ENCODE peak calls at places on chromosomes 11 and 22, in four cellular contexts. K, D, O and R are unnamed samples.

GRCh38 chr11:68140496-68141246 is 19.5 kb upstream of the CHKA start:
- DNase-seq in K (peak; percentile 5), D (no peak), O (no peak), R (no peak)

GRCh38 chr11:66139817-66140216 is 69.7 kb downstream of the PACS1 start:
- DNase-seq in K (no peak), D (no peak), O (no peak), R (no peak)

GRCh38 chr11:46560300-46561025 is 33.4 kb downstream of the AMBRA1 start:
- DNase-seq in K (no peak), D (no peak), O (no peak), R (no peak)

GRCh38 chr11:109644158-109644557 is 222.2 kb downstream of the C11orf87 start:
- DNase-seq in K (no peak), D (peak; percentile 43), O (no peak), R (peak; percentile 98)

GRCh38 chr11:10117709-10118341 is 176.2 kb downstream of the SBF2 start:
- DNase-seq in K (no peak), D (no peak), O (no peak), R (no peak)

GRCh38 chr11:108647701-108648527 is 17.0 kb upstream of the DDX10 start:
- DNase-seq in K (peak; percentile 74), D (peak; percentile 85), O (peak; percentile 66), R (peak; percentile 23)

GRCh38 chr11:65444314-65445051 is 21.9 kb downstream of the NEAT1 start:
- DNase-seq in K (peak; percentile 44), D (peak; percentile 64), O (peak; percentile 77), R (no peak)

GRCh38 chr11:61122761-61123160 is 20.5 kb downstream of the CD5 start:
- DNase-seq in K (no peak), D (no peak), O (no peak), R (no peak)

GRCh38 chr11:19934828-19935259 is 222.2 kb downstream of the NAV2 start:
- DNase-seq in K (no peak), D (no peak), O (no peak), R (no peak)

GRCh38 chr11:62555464-62556092 is 9.0 kb upstream of the AHNAK start:
- DNase-seq in K (peak; percentile 84), D (peak; percentile 68), O (peak; percentile 61), R (no peak)

GRCh38 chr11:131748146-131749050 is 378.0 kb downstream of the NTM start:
- DNase-seq in K (no peak), D (peak; percentile 72), O (peak; percentile 55), R (peak; percentile 45)

GRCh38 chr11:95888439-95888838 is 35.5 kb downstream of the MTMR2 start:
- DNase-seq in K (no peak), D (no peak), O (no peak), R (no peak)

GRCh38 chr11:57426754-57427691 is at the start of gene SLC43A3:
- DNase-seq in K (peak; percentile 74), D (peak; percentile 92), O (peak; percentile 85), R (peak; percentile 17)

GRCh38 chr11:78883506-78883905 is 308.8 kb upstream of the NARS2 start:
- DNase-seq in K (no peak), D (no peak), O (no peak), R (no peak)

GRCh38 chr11:8779107-8779506 is 96.5 kb downstream of the RPL27A start:
- DNase-seq in K (no peak), D (no peak), O (no peak), R (no peak)

GRCh38 chr11:77087723-77088225 is 14.9 kb upstream of the OMP start:
- DNase-seq in K (no peak), D (peak; percentile 37), O (no peak), R (no peak)

GRCh38 chr11:121520243-121521144 is 67.7 kb upstream of the SORL1-AS1 start:
- DNase-seq in K (no peak), D (no peak), O (no peak), R (no peak)

GRCh38 chr11:44094260-44094868 is 1.1 kb upstream of the EXT2 start:
- DNase-seq in K (peak; percentile 78), D (peak; percentile 62), O (peak; percentile 77), R (peak; percentile 73)

DNA sequence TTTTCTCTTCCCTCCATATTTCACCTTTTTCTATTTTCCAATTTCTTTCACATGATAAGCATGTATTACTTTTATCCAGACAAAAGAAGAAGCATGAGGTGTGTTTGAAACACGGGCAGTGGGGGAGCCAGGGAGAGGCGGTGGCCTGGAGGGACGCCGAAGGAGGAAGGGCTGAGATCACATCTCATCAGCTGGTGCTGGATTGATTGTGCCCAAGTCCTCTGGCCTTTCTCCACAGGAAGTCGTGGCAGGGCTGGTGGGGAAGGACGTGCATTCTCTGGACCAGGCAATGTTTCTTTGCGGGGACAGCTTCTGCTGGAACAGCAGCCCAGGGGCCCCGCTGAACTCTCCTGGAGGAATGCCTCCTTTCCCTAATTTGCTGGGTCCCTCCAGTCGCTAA is 82.9 kb downstream of the MIAT start:
- DNase-seq in K (no peak), D (no peak), O (no peak), R (no peak)
- H3K27ac ChIP-seq in K (no peak overlapping the region), D (no peak overlapping the region), O (no peak overlapping the region), R (no peak overlapping the region)

GRCh38 chr22:44941176-44941575 is 68.6 kb downstream of the PHF21B start:
- DNase-seq in K (no peak), D (no peak), O (peak; percentile 23), R (no peak)
- H3K27ac ChIP-seq in K (no peak overlapping the region), D (no peak overlapping the region), O (no peak overlapping the region), R (no peak overlapping the region)

GRCh38 chr11:45385844-45386243 is 99.7 kb upstream of the SYT13 start:
- DNase-seq in K (peak; percentile 52), D (no peak), O (no peak), R (no peak)
- H3K27ac ChIP-seq in K (no peak overlapping the region), D (no peak overlapping the region), O (no peak overlapping the region), R (no peak overlapping the region)

GRCh38 chr22:19973551-19974183 is 32.0 kb upstream of the TXNRD2 start:
- DNase-seq in K (no peak), D (no peak), O (no peak), R (no peak)

GRCh38 chr22:19972251-19972650 is 30.6 kb upstream of the TXNRD2 start:
- DNase-seq in K (no peak), D (no peak), O (no peak), R (no peak)

GRCh38 chr22:19974233-19974861 is 32.7 kb upstream of the TXNRD2 start:
- DNase-seq in K (no peak), D (no peak), O (no peak), R (peak; percentile 21)

GRCh38 chr22:19971276-19972124 is 29.9 kb upstream of the TXNRD2 start:
- DNase-seq in K (no peak), D (no peak), O (no peak), R (no peak)

DNA sequence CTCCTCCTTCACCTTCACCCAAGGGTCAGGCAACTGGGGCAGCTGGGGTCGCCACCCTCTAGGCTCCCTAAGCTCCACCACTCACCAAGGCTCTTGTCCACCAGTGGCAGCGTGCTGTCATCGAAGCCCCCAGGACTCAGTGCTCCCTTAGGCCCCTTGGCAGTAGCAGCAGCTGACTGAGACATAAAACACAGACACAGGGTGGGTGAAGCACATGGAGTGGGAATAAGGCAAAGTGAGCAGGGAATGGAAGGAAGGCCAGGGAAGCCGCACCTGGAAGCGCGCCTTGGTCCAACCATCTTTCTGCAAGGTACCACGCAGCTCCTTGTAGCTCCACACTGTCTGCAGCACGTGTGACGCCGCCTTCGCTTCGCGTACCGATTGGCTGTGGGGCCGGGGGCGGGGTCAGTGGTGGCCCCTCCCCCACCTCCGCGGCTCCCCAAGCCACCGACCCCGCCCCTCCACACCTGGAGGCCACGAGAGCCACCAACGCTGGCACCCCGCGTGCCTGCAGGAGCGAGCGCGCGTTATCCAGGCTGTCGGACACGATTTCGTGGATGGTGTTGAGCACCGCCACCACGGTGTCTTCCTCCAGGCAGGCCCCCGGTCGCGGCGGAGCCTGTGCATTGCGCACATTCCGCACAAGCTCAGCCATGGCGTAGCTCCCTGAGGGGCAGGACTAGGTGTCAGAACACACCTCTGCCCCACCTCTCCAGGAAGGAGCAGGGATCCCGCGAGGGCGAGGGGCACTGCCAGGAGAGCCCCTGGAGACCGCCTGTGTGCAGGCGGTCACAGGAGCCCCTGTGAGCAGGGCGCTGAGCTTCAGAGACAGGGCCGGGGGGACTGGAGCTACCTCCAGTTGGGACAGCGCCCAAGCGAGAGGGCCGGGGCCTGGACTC is 31.3 kb upstream of the TXNRD2 start:
- DNase-seq in K (no peak), D (no peak), O (no peak), R (no peak)
- H3K27ac ChIP-seq in K (no peak overlapping the region), D (no peak overlapping the region), O (no peak overlapping the region), R (no peak overlapping the region)